ENCODE peak calls at places on chromosomes 4 and X, in seven cellular contexts. One of them, this sample, is unnamed.

GRCh38 chr4:5361968-5362367 is 310.7 kb downstream of the STK32B start:
- DNase-seq in CD14-positive monocyte: no peak
- DNase-seq in CD4-positive, alpha-beta T cell: no peak
- DNase-seq in AG10803: no peak
- DNase-seq in fibroblast of mammary gland: peak
- DNase-seq in omental fat pad: no peak
- DNase-seq in lower leg skin: no peak
- DNase-seq in this sample: no peak

GRCh38 chr4:537436-538264 is 38.4 kb downstream of the TMEM271 start:
- DNase-seq in AG10803: no peak
- DNase-seq in lower leg skin: peak
- DNase-seq in CD4-positive, alpha-beta T cell: no peak
- DNase-seq in CD14-positive monocyte: no peak
- DNase-seq in omental fat pad: no peak
- DNase-seq in fibroblast of mammary gland: no peak
- DNase-seq in this sample: no peak

GRCh38 chr4:176919631-176920030 is 126.9 kb upstream of the VEGFC start:
- DNase-seq in fibroblast of mammary gland: no peak
- DNase-seq in CD14-positive monocyte: no peak
- DNase-seq in omental fat pad: no peak
- DNase-seq in AG10803: no peak
- DNase-seq in lower leg skin: no peak
- DNase-seq in CD4-positive, alpha-beta T cell: no peak
- DNase-seq in this sample: no peak

GRCh38 chrX:89033723-89034122 is 286.7 kb downstream of the CPXCR1 start:
- DNase-seq in AG10803: no peak
- DNase-seq in lower leg skin: no peak
- DNase-seq in CD4-positive, alpha-beta T cell: no peak
- DNase-seq in CD14-positive monocyte: no peak
- DNase-seq in fibroblast of mammary gland: no peak
- DNase-seq in omental fat pad: no peak
- DNase-seq in this sample: no peak

GRCh38 chr4:141713771-141714445 is 77.5 kb downstream of the IL15 start:
- DNase-seq in omental fat pad: no peak
- DNase-seq in AG10803: peak
- DNase-seq in fibroblast of mammary gland: peak
- DNase-seq in CD4-positive, alpha-beta T cell: no peak
- DNase-seq in lower leg skin: no peak
- DNase-seq in CD14-positive monocyte: no peak
- DNase-seq in this sample: no peak

GRCh38 chr4:54063224-54063623 is 1.2 kb downstream of the CHIC2 start:
- DNase-seq in lower leg skin: no peak
- DNase-seq in omental fat pad: no peak
- DNase-seq in CD4-positive, alpha-beta T cell: no peak
- DNase-seq in fibroblast of mammary gland: peak
- DNase-seq in AG10803: peak
- DNase-seq in CD14-positive monocyte: no peak
- DNase-seq in this sample: no peak

GRCh38 chrX:26083093-26083492 is 55.0 kb upstream of the MAGEB18 start:
- DNase-seq in CD14-positive monocyte: no peak
- DNase-seq in omental fat pad: no peak
- DNase-seq in fibroblast of mammary gland: no peak
- DNase-seq in AG10803: no peak
- DNase-seq in CD4-positive, alpha-beta T cell: no peak
- DNase-seq in lower leg skin: no peak
- DNase-seq in this sample: no peak

GRCh38 chrX:77953708-77954107 is 15.7 kb downstream of the PGAM4 start:
- DNase-seq in lower leg skin: no peak
- DNase-seq in CD14-positive monocyte: no peak
- DNase-seq in CD4-positive, alpha-beta T cell: no peak
- DNase-seq in AG10803: no peak
- DNase-seq in fibroblast of mammary gland: peak
- DNase-seq in omental fat pad: no peak
- DNase-seq in this sample: no peak

GRCh38 chrX:111100191-111100590 is 4.2 kb downstream of the PAK3 start:
- DNase-seq in omental fat pad: no peak
- DNase-seq in CD4-positive, alpha-beta T cell: no peak
- DNase-seq in AG10803: peak
- DNase-seq in lower leg skin: peak
- DNase-seq in CD14-positive monocyte: no peak
- DNase-seq in fibroblast of mammary gland: peak
- DNase-seq in this sample: no peak

GRCh38 chr4:1400191-1400805 is 5.9 kb downstream of the NKX1-1 start:
- DNase-seq in fibroblast of mammary gland: no peak
- DNase-seq in lower leg skin: peak
- DNase-seq in omental fat pad: no peak
- DNase-seq in AG10803: no peak
- DNase-seq in CD14-positive monocyte: peak
- DNase-seq in CD4-positive, alpha-beta T cell: no peak
- DNase-seq in this sample: no peak

GRCh38 chr4:122403860-122404259 is 25.0 kb downstream of the ADAD1 start:
- DNase-seq in fibroblast of mammary gland: no peak
- DNase-seq in omental fat pad: no peak
- DNase-seq in CD14-positive monocyte: no peak
- DNase-seq in lower leg skin: no peak
- DNase-seq in AG10803: no peak
- DNase-seq in CD4-positive, alpha-beta T cell: no peak
- DNase-seq in this sample: no peak

GRCh38 chrX:13001961-13002671 is 27.2 kb downstream of the TMSB4X start:
- DNase-seq in fibroblast of mammary gland: peak
- DNase-seq in CD4-positive, alpha-beta T cell: no peak
- DNase-seq in omental fat pad: no peak
- DNase-seq in AG10803: no peak
- DNase-seq in lower leg skin: no peak
- DNase-seq in CD14-positive monocyte: peak
- DNase-seq in this sample: no peak

GRCh38 chrX:149487292-149487691 is 17.8 kb downstream of the IDS start:
- DNase-seq in CD14-positive monocyte: no peak
- DNase-seq in lower leg skin: peak
- DNase-seq in omental fat pad: no peak
- DNase-seq in AG10803: no peak
- DNase-seq in CD4-positive, alpha-beta T cell: no peak
- DNase-seq in fibroblast of mammary gland: no peak
- DNase-seq in this sample: no peak

GRCh38 chrX:70444326-70445196 is at the start of gene DLG3:
- DNase-seq in lower leg skin: peak
- DNase-seq in fibroblast of mammary gland: peak
- DNase-seq in CD4-positive, alpha-beta T cell: no peak
- DNase-seq in AG10803: peak
- DNase-seq in CD14-positive monocyte: no peak
- DNase-seq in omental fat pad: no peak
- DNase-seq in this sample: no peak

GRCh38 chr4:144318797-144319196 is 178.3 kb upstream of the GYPA start:
- DNase-seq in lower leg skin: no peak
- DNase-seq in AG10803: no peak
- DNase-seq in CD14-positive monocyte: no peak
- DNase-seq in omental fat pad: no peak
- DNase-seq in CD4-positive, alpha-beta T cell: no peak
- DNase-seq in fibroblast of mammary gland: no peak
- DNase-seq in this sample: no peak

GRCh38 chr4:88522702-88523324 is 763 bp downstream of the PYURF start:
- DNase-seq in CD4-positive, alpha-beta T cell: peak
- DNase-seq in CD14-positive monocyte: no peak
- DNase-seq in AG10803: peak
- DNase-seq in fibroblast of mammary gland: peak
- DNase-seq in lower leg skin: peak
- DNase-seq in omental fat pad: no peak
- DNase-seq in this sample: no peak

GRCh38 chrX:120111611-120112010 is 4.1 kb downstream of the RHOXF1 start:
- DNase-seq in omental fat pad: no peak
- DNase-seq in CD14-positive monocyte: no peak
- DNase-seq in fibroblast of mammary gland: peak
- DNase-seq in CD4-positive, alpha-beta T cell: no peak
- DNase-seq in lower leg skin: no peak
- DNase-seq in AG10803: no peak
- DNase-seq in this sample: no peak

GRCh38 chr4:186037182-186037581 is 31.8 kb upstream of the TLR3 start:
- DNase-seq in omental fat pad: no peak
- DNase-seq in fibroblast of mammary gland: no peak
- DNase-seq in lower leg skin: no peak
- DNase-seq in AG10803: no peak
- DNase-seq in CD4-positive, alpha-beta T cell: no peak
- DNase-seq in CD14-positive monocyte: no peak
- DNase-seq in this sample: no peak

GRCh38 chr4:104915864-104916263 is 230.8 kb upstream of the TET2 start:
- DNase-seq in omental fat pad: no peak
- DNase-seq in CD4-positive, alpha-beta T cell: no peak
- DNase-seq in AG10803: no peak
- DNase-seq in lower leg skin: no peak
- DNase-seq in CD14-positive monocyte: no peak
- DNase-seq in fibroblast of mammary gland: no peak
- DNase-seq in this sample: no peak

GRCh38 chr4:139521764-139522373 is 34.1 kb downstream of the SETD7 start:
- DNase-seq in fibroblast of mammary gland: no peak
- DNase-seq in lower leg skin: no peak
- DNase-seq in CD4-positive, alpha-beta T cell: no peak
- DNase-seq in omental fat pad: no peak
- DNase-seq in AG10803: no peak
- DNase-seq in CD14-positive monocyte: no peak
- DNase-seq in this sample: no peak

GRCh38 chrX:136182394-136182793 is 35.1 kb downstream of the FHL1 start:
- DNase-seq in omental fat pad: no peak
- DNase-seq in lower leg skin: no peak
- DNase-seq in CD4-positive, alpha-beta T cell: no peak
- DNase-seq in AG10803: no peak
- DNase-seq in fibroblast of mammary gland: no peak
- DNase-seq in CD14-positive monocyte: no peak
- DNase-seq in this sample: no peak

GRCh38 chr4:139556071-139556734 is at the start of gene SETD7:
- DNase-seq in AG10803: peak
- DNase-seq in lower leg skin: peak
- DNase-seq in fibroblast of mammary gland: peak
- DNase-seq in omental fat pad: no peak
- DNase-seq in CD14-positive monocyte: peak
- DNase-seq in CD4-positive, alpha-beta T cell: peak
- DNase-seq in this sample: peak

GRCh38 chr4:152605641-152606304 is 69.9 kb upstream of the FBXW7 start:
- DNase-seq in omental fat pad: no peak
- DNase-seq in lower leg skin: no peak
- DNase-seq in CD14-positive monocyte: no peak
- DNase-seq in fibroblast of mammary gland: peak
- DNase-seq in AG10803: peak
- DNase-seq in CD4-positive, alpha-beta T cell: no peak
- DNase-seq in this sample: no peak

DNA sequence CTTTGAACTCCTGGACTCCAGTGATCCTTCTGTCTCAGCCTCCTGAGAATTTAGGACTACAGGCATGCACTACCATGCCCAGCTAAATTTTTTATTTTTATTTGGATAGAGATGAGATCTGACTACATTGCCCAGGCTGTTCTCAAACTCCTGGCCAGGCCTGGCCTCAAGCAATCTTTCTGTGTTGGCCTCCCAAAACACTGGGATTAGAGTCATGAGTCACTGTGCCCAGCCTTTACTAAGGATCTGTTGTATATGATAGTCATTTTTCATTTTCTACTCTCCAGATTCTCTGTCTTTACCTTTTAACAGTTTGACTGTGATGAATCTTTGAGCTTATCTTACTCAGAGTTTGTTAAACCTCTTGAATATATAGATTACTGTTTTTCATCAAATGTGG is 161.7 kb downstream of the FNIP2 start:
- DNase-seq in AG10803: no peak
- DNase-seq in fibroblast of mammary gland: peak
- DNase-seq in CD14-positive monocyte: no peak
- DNase-seq in lower leg skin: no peak
- DNase-seq in CD4-positive, alpha-beta T cell: no peak
- DNase-seq in omental fat pad: no peak
- DNase-seq in this sample: no peak
- TF ChIP-seq CTCF in AG10803: no peak
- TF ChIP-seq CTCF in fibroblast of mammary gland: no peak
- TF ChIP-seq CTCF in CD14-positive monocyte: no peak
- TF ChIP-seq CTCF in lower leg skin: no peak
- TF ChIP-seq CTCF in CD4-positive, alpha-beta T cell: no peak
- TF ChIP-seq CTCF in omental fat pad: no peak
- TF ChIP-seq CTCF in this sample: no peak

GRCh38 chr4:108762559-108763225 is at the start of gene ETNPPL:
- DNase-seq in fibroblast of mammary gland: no peak
- DNase-seq in CD4-positive, alpha-beta T cell: peak
- DNase-seq in AG10803: no peak
- DNase-seq in omental fat pad: no peak
- DNase-seq in CD14-positive monocyte: no peak
- DNase-seq in lower leg skin: no peak
- DNase-seq in this sample: no peak
- TF ChIP-seq CTCF in fibroblast of mammary gland: no peak
- TF ChIP-seq CTCF in CD4-positive, alpha-beta T cell: no peak
- TF ChIP-seq CTCF in AG10803: no peak
- TF ChIP-seq CTCF in omental fat pad: no peak
- TF ChIP-seq CTCF in CD14-positive monocyte: no peak
- TF ChIP-seq CTCF in lower leg skin: no peak
- TF ChIP-seq CTCF in this sample: no peak

GRCh38 chr4:98113005-98113404 is 30.3 kb downstream of the STPG2 start:
- DNase-seq in CD14-positive monocyte: no peak
- DNase-seq in omental fat pad: no peak
- DNase-seq in AG10803: peak
- DNase-seq in fibroblast of mammary gland: peak
- DNase-seq in CD4-positive, alpha-beta T cell: no peak
- DNase-seq in lower leg skin: no peak
- DNase-seq in this sample: no peak
- TF ChIP-seq CTCF in CD14-positive monocyte: no peak
- TF ChIP-seq CTCF in omental fat pad: no peak
- TF ChIP-seq CTCF in AG10803: peak
- TF ChIP-seq CTCF in fibroblast of mammary gland: peak
- TF ChIP-seq CTCF in CD4-positive, alpha-beta T cell: no peak
- TF ChIP-seq CTCF in lower leg skin: no peak
- TF ChIP-seq CTCF in this sample: no peak

GRCh38 chrX:140664939-140665338 is 44.6 kb upstream of the LINC00632 start:
- DNase-seq in CD4-positive, alpha-beta T cell: no peak
- DNase-seq in lower leg skin: no peak
- DNase-seq in AG10803: peak
- DNase-seq in fibroblast of mammary gland: peak
- DNase-seq in CD14-positive monocyte: no peak
- DNase-seq in omental fat pad: no peak
- DNase-seq in this sample: no peak
- TF ChIP-seq CTCF in CD4-positive, alpha-beta T cell: no peak
- TF ChIP-seq CTCF in lower leg skin: no peak
- TF ChIP-seq CTCF in AG10803: peak
- TF ChIP-seq CTCF in fibroblast of mammary gland: peak
- TF ChIP-seq CTCF in CD14-positive monocyte: no peak
- TF ChIP-seq CTCF in omental fat pad: no peak
- TF ChIP-seq CTCF in this sample: no peak

This sample was measured in natural killer cell.